ENCODE peak calls at places on chromosomes 16 and 17, in seven cellular contexts. L, Y, U, R, I, N and Q are unnamed samples.
A peak's percentile ranks its signal among the peaks of the same experiment; 100 is the strongest.

GRCh38 chr17:67478266-67479118 is 101.4 kb downstream of the PITPNC1 start:
- DNase-seq in L (no peak), Y (no peak), U (no peak), R (no peak), I (no peak), N (no peak), Q (no peak)

GRCh38 chr17:49277638-49278037 is 47.1 kb upstream of the PHOSPHO1 start:
- DNase-seq in L (no peak), Y (no peak), U (peak; percentile 11), R (no peak), I (no peak), N (no peak), Q (no peak)

GRCh38 chr17:8668181-8668740 is 37.7 kb upstream of the MYH10 start:
- DNase-seq in L (no peak), Y (no peak), U (no peak), R (no peak), I (no peak), N (no peak), Q (no peak)

GRCh38 chr17:38442548-38442947 is 14.3 kb downstream of the ARHGAP23 start:
- DNase-seq in L (no peak), Y (no peak), U (no peak), R (no peak), I (no peak), N (no peak), Q (no peak)

GRCh38 chr16:24291932-24292331 is 35.8 kb downstream of the CACNG3 start:
- DNase-seq in L (no peak), Y (no peak), U (no peak), R (no peak), I (no peak), N (no peak), Q (no peak)

GRCh38 chr17:65473363-65473762 is 88.1 kb downstream of the AXIN2 start:
- DNase-seq in L (no peak), Y (no peak), U (no peak), R (no peak), I (no peak), N (no peak), Q (no peak)

GRCh38 chr16:4924593-4925378 is 12.2 kb downstream of the PPL start:
- DNase-seq in L (no peak), Y (peak; percentile 99), U (peak; percentile 56), R (no peak), I (no peak), N (no peak), Q (no peak)

GRCh38 chr17:28057731-28058246 is 15.3 kb downstream of the NLK start:
- DNase-seq in L (no peak), Y (no peak), U (peak; percentile 64), R (no peak), I (no peak), N (no peak), Q (no peak)

GRCh38 chr16:89696598-89697128 is 4.8 kb downstream of the SPATA2L start:
- DNase-seq in L (no peak), Y (no peak), U (no peak), R (no peak), I (no peak), N (no peak), Q (peak; percentile 69)

GRCh38 chr17:82320956-82321927 is 3.8 kb upstream of the CD7 start:
- DNase-seq in L (peak; percentile 58), Y (peak; percentile 34), U (no peak), R (no peak), I (no peak), N (no peak), Q (peak; percentile 52)

GRCh38 chr17:68821860-68822693 is 133.1 kb downstream of the ABCA8 start:
- DNase-seq in L (peak; percentile 62), Y (peak; percentile 27), U (peak; percentile 85), R (no peak), I (peak; percentile 55), N (no peak), Q (no peak)

GRCh38 chr17:5237541-5238016 is 2.9 kb upstream of the SCIMP start:
- DNase-seq in L (peak; percentile 78), Y (peak; percentile 64), U (peak; percentile 40), R (peak; percentile 74), I (peak; percentile 82), N (peak; percentile 26), Q (no peak)

GRCh38 chr16:23679274-23679985 is 741 bp downstream of the PLK1 start:
- DNase-seq in L (peak; percentile 58), Y (peak; percentile 62), U (peak; percentile 37), R (peak; percentile 78), I (no peak), N (no peak), Q (peak; percentile 63)

GRCh38 chr17:59366040-59366757 is 34.7 kb downstream of the YPEL2 start:
- DNase-seq in L (peak; percentile 46), Y (no peak), U (no peak), R (no peak), I (no peak), N (no peak), Q (no peak)

DNA sequence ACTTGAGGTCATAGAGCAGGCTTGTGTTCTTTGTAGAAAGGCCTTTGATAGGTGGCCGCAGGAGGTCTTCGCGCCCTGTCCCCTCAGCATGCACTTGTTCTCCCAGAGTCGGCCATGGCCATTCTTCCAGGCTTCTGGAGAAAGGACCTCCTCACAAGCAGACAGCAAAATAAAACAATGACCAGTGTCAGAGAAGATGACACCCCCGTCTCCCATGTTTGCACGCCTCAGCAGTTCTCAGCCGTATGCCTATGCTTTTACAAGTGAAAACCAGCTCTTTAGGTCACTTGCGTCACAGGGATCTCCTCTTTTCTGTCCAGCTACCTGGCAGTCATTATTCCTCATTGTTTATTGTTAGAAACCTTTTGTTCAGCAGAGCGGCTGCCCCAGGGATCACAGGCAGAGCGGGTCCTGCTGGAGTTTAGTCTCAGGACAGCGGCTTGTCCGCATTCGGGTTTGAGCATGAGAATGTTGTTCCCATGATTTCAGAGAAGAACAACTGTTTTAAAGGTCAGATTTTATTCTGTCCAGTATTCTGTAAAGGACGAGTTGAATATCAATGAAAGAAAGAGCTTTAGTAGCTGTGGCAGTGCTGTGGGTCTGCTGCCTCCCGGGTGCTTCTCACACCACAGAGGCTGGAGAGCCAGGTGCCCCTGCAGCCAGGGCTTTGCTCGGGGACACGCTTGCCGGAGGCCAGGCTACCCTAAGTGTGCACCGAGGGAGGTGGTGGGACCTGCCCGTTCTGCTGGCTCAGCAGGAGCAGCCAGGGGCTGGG is 123.9 kb downstream of the RPTOR start:
- DNase-seq in L (no peak), Y (no peak), U (no peak), R (no peak), I (no peak), N (no peak), Q (peak; percentile 16)
- H3K4me3 ChIP-seq in L (no peak overlapping the region), Y (no peak overlapping the region), U (no peak overlapping the region), R (no peak overlapping the region), I (no peak overlapping the region), N (no peak overlapping the region), Q (no peak overlapping the region)

GRCh38 chr17:74525781-74526288 is 5.4 kb downstream of the CD300LB start:
- DNase-seq in L (no peak), Y (no peak), U (no peak), R (peak; percentile 6), I (no peak), N (no peak), Q (no peak)
- H3K9me3 ChIP-seq in L (peaks cover 29% of the 10 kb centered on the region), Y (no peaks in the 10 kb centered on the region), U (peaks cover 7% of the 10 kb centered on the region), R (no peaks in the 10 kb centered on the region), I (no peaks in the 10 kb centered on the region), N (peaks cover 8% of the 10 kb centered on the region), Q (no peaks in the 10 kb centered on the region)

GRCh38 chr17:39799395-39799794 is 61.7 kb downstream of the GRB7 start:
- DNase-seq in L (no peak), Y (no peak), U (no peak), R (no peak), I (no peak), N (no peak), Q (no peak)
- H3K4me3 ChIP-seq in L (no peak overlapping the region), Y (no peak overlapping the region), U (no peak overlapping the region), R (no peak overlapping the region), I (no peak overlapping the region), N (no peak overlapping the region), Q (no peak overlapping the region)

GRCh38 chr16:82947675-82948074 is 320.9 kb downstream of the CDH13 start:
- DNase-seq in L (no peak), Y (no peak), U (no peak), R (no peak), I (no peak), N (no peak), Q (no peak)

GRCh38 chr16:82945420-82946096 is 318.8 kb downstream of the CDH13 start:
- DNase-seq in L (no peak), Y (no peak), U (no peak), R (no peak), I (no peak), N (no peak), Q (no peak)

GRCh38 chr16:82949016-82949415 is 322.2 kb downstream of the CDH13 start:
- DNase-seq in L (no peak), Y (no peak), U (no peak), R (no peak), I (no peak), N (no peak), Q (no peak)

GRCh38 chr16:82938108-82938507 is 311.3 kb downstream of the CDH13 start:
- DNase-seq in L (no peak), Y (no peak), U (no peak), R (no peak), I (no peak), N (no peak), Q (no peak)

GRCh38 chr16:82943371-82943770 is 316.6 kb downstream of the CDH13 start:
- DNase-seq in L (no peak), Y (no peak), U (peak; percentile 10), R (no peak), I (no peak), N (no peak), Q (no peak)
- H3K9me3 ChIP-seq in L (no peaks in the 10 kb centered on the region), Y (peaks cover 3% of the 10 kb centered on the region), U (no peaks in the 10 kb centered on the region), R (no peaks in the 10 kb centered on the region), I (no peaks in the 10 kb centered on the region), N (no peaks in the 10 kb centered on the region), Q (no peaks in the 10 kb centered on the region)

DNA sequence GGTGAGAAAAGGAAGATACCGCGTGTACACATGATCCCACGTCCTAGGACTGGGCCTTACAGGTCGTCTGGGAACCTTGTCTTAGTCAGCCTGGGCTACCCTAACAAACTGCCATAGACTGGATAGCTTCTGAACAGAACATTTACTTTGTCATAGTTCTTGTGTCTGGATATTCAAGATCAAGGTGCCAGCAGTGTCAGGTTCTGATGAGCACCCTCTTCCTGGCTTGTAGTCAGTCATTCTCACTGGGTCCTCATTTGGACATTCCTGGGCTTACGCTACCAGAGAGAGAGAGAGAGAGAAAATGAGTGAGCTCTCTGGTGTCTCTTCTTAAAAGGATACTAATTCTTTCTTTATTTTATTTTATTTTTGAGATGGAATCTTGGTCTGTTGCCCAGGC is 685.8 kb upstream of the RBFOX1 start:
- DNase-seq in L (no peak), Y (no peak), U (no peak), R (no peak), I (no peak), N (no peak), Q (no peak)
- H3K4me3 ChIP-seq in L (peak overlapping the region; percentile 39), Y (no peak overlapping the region), U (no peak overlapping the region), R (no peak overlapping the region), I (no peak overlapping the region), N (no peak overlapping the region), Q (no peak overlapping the region)